ENCODE peak calls at places on chromosomes 7 and 10, in ten cellular contexts. Y is astrocyte of the spinal cord, F is body of pancreas, D is D721Med, M is HL-60, S is cardiac fibroblast, E is lower leg skin, L is fibroblast of lung, B is AG04450, R is right atrium auricular region. X is an unnamed sample.
A peak's percentile ranks its signal among the peaks of the same experiment; 100 is the strongest.

GRCh38 chr10:50629495-50630122 is 5.9 kb upstream of the SGMS1 start:
- DNase-seq in S (no peak), D (no peak), B (no peak), E (no peak), L (no peak), F (no peak), R (no peak), M (no peak), Y (no peak), X (no peak)

GRCh38 chr7:150393325-150393724 is 14.2 kb downstream of the ZNF775 start:
- DNase-seq in Y (no peak), S (no peak), M (no peak), E (no peak), L (no peak), F (no peak), B (no peak), D (no peak), R (no peak), X (no peak)

GRCh38 chr10:60527676-60528075 is 138.0 kb upstream of the ANK3 start:
- DNase-seq in S (no peak), M (no peak), D (no peak), Y (no peak), F (no peak), L (no peak), B (no peak), R (no peak), E (no peak), X (no peak)

GRCh38 chr7:17233643-17234397 is 64.6 kb upstream of the AHR start:
- DNase-seq in B (no peak), D (no peak), Y (peak; percentile 44), E (no peak), F (no peak), L (no peak), M (peak; percentile 15), S (peak; percentile 28), R (no peak), X (no peak)

GRCh38 chr10:91796332-91797076 is 1.7 kb upstream of the TNKS2 start:
- DNase-seq in F (peak; percentile 72), Y (no peak), M (no peak), E (no peak), D (no peak), L (no peak), R (no peak), S (peak; percentile 4), B (no peak), X (no peak)

GRCh38 chr7:46880508-46881196 is 701.3 kb downstream of the TNS3 start:
- DNase-seq in B (no peak), E (no peak), D (no peak), R (no peak), L (no peak), Y (no peak), S (no peak), F (no peak), M (no peak), X (no peak)

GRCh38 chr7:29327455-29327854 is 132.9 kb downstream of the CHN2 start:
- DNase-seq in Y (no peak), R (no peak), D (no peak), S (no peak), F (no peak), B (no peak), L (no peak), M (no peak), E (no peak), X (no peak)

GRCh38 chr7:108589874-108590273 is 20.2 kb downstream of the DNAJB9 start:
- DNase-seq in R (no peak), S (no peak), Y (no peak), D (no peak), E (no peak), B (no peak), M (no peak), F (no peak), L (no peak), X (no peak)

GRCh38 chr7:7889791-7890568 is 78.6 kb upstream of the GLCCI1 start:
- DNase-seq in F (no peak), D (no peak), M (no peak), R (no peak), L (no peak), Y (no peak), B (no peak), S (no peak), E (no peak), X (no peak)

GRCh38 chr10:35822316-35822715 is 180.2 kb upstream of the FZD8 start:
- DNase-seq in M (no peak), E (peak; percentile 96), Y (peak; percentile 64), B (no peak), D (no peak), R (peak; percentile 92), F (peak; percentile 44), L (peak; percentile 36), S (peak; percentile 87), X (peak; percentile 25)

DNA sequence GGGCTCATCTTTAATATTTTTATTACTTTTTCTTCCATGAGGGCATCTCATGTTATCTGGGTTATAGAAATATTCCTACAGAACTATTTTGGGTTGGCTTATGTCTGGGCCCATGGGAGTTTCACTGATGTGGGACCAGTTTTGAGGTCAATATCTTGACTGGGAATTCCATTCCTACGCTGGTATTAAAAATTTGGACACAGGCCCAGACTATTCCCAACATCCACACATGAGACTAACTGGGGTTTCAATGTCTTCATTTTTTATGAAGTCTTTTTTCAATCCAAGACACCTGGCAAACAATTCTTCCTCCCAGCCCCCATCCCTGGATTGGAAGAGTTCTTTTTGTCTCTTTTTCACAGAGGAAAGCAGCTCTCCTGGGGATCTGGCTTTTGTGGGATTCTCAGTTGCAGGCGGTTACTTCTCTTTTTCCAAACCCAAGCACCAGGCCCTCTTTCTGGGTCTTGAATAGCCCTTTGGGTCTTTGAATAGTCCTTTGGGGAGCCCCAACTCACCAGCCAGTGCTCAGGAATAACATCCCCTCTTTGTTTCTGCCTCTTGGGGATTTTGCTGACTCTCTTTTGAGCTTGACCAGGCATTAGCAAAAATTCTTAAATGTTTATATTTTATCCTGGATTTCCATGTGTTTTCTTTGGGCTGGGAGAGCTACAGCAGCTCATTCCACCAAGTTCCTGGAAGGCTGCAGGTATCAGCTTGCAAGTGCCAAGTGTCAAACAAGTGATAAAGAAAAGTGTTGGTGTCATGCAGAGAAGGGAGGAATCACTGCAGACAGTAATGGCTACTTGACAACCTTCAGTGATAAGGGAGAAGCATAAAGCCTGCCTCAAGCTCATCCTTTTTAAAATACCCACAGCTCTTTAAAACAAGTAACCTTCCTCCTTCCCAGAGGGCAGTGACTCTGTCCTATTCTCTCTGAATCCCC is 234.3 kb downstream of the ADAM12 start:
- DNase-seq in Y (no peak), S (peak; percentile 79), F (no peak), L (no peak), E (no peak), B (no peak), R (no peak), D (no peak), M (no peak), X (no peak)
- TF ChIP-seq CTCF in Y (no peak), S (no peak), F (no peak), L (no peak), E (no peak), B (no peak), R (no peak), D (no peak), M (no peak), X (no peak)

DNA sequence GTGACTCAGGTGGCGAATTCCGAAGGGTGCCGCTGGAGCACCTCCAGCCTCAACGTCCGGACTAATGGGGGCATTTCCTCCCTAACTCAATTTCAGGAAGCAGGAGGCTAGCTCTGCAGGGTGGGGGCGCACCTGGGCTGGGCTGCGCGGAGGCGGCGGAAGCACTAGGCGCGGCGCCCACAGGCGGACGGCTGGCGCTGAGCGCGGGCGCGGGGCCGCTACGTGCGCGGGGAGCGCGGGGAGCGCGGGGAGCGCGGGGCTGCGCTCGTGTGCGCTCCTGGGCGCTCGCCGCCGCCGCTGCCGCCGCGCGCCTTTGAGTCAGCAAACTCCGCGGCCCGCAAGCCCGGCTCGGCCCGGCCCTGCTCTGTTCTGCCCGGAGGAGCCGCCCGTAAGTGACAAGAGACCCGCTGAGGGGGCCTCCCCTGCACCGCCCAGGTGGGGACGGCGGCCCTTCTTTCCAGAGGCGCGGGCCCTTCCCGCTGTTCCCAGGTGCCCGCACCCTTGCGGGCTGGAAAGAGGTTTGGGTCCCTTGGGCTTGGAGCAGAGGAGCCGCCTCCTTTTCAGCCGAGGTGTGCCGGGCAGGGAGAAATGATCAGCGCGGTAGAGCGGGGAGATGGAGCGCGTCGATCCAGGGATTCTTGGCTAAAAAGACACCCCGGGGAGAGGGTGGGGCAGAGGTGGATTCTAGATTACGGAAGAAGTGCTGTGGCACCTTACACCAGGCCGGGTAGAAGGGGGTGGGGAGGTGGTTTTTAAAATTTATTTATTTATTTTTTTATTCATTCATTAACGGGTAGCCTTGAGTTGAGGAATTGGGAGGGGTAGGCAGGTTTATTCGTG is at the start of gene SNX10:
- DNase-seq in L (no peak), S (peak; percentile 12), F (peak; percentile 82), B (no peak), Y (no peak), E (peak; percentile 84), M (peak; percentile 62), D (peak; percentile 24), R (no peak), X (no peak)
- TF ChIP-seq CTCF in L (no peak), S (no peak), F (peak; percentile 17), B (no peak), Y (no peak), E (no peak), M (no peak), D (peak; percentile 34), R (no peak), X (no peak)

DNA sequence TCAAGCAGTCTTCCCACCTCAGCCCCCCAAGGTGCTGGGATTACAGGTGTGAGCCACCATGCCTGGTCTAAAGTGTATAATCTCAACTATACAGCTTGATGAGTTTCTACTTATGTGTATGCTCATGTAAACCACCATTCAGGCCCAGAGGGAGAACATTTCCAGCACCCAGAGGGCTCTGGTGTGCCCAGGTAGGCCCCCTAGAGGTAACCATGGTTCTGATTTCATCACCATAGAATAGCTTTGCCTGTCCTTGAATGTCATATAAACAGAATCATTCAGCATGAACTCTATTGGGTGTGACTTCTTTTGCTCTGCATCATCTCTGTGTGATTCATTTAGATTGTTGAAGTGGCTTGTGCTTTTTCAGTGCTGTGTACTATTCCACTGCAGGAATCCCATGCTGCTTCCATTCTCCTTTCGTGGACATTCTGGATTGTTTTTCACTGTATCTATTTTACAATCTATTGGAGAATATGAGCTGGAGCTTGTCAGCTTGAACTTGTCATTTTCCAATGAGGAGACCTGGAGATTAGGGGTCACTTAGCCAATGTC is 35.2 kb downstream of the COL26A1 start:
- DNase-seq in Y (no peak), E (no peak), M (no peak), B (no peak), S (no peak), F (no peak), L (no peak), R (no peak), D (no peak), X (no peak)
- TF ChIP-seq CTCF in Y (no peak), E (no peak), M (no peak), B (no peak), S (no peak), F (no peak), L (no peak), R (no peak), D (no peak), X (no peak)

DNA sequence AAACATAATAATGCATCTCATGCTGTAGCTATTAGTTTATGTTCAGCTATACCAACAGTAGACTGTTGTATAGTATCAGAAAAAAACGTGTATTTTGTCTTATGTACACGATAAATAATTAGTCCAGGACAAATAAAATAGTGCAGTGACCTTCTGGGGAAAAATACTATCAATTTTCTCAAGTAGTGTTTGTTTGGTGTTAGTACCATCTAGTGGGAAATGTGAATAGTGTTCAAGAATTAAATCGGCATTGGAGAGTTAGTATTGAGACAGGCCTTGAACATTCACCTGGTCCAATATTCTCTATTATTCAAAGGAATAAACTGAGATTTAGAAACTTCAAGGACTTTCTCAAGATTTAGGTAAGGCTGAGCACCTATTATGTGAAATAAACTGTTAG is 21.7 kb upstream of the OR2A5 start:
- DNase-seq in E (no peak), F (no peak), R (no peak), D (no peak), M (no peak), L (peak; percentile 73), B (no peak), Y (peak; percentile 46), S (peak; percentile 71), X (no peak)
- TF ChIP-seq CTCF in E (no peak), F (peak; percentile 38), R (peak; percentile 14), D (peak; percentile 40), M (no peak), L (peak; percentile 22), B (peak; percentile 57), Y (peak; percentile 34), S (peak; percentile 45), X (no peak)